ENCODE peak calls at places on chromosomes 2 and 18, in four cellular contexts. One of them, this sample, is unnamed.

GRCh38 chr2:102131564-102131963 is 11.0 kb upstream of the IL1R1 start:
- DNase-seq in H1: no peak
- DNase-seq in HepG2: no peak
- DNase-seq in GM12878: no peak
- DNase-seq in this sample: no peak

GRCh38 chr2:107525420-107525819 is 301.3 kb upstream of the RGPD4 start:
- DNase-seq in H1: no peak
- DNase-seq in HepG2: no peak
- DNase-seq in GM12878: no peak
- DNase-seq in this sample: no peak

GRCh38 chr2:183996825-183997823 is 601.2 kb upstream of the ZNF804A start:
- DNase-seq in H1: no peak
- DNase-seq in HepG2: no peak
- DNase-seq in GM12878: no peak
- DNase-seq in this sample: no peak

GRCh38 chr2:226116346-226116745 is 683.3 kb downstream of the IRS1 start:
- DNase-seq in H1: no peak
- DNase-seq in HepG2: no peak
- DNase-seq in GM12878: no peak
- DNase-seq in this sample: no peak

GRCh38 chr18:11992096-11992785 is 10.9 kb downstream of the IMPA2 start:
- DNase-seq in H1: no peak
- DNase-seq in HepG2: no peak
- DNase-seq in GM12878: no peak
- DNase-seq in this sample: no peak

GRCh38 chr18:3814840-3815239 is 364.9 kb downstream of the TGIF1 start:
- DNase-seq in H1: no peak
- DNase-seq in HepG2: no peak
- DNase-seq in GM12878: no peak
- DNase-seq in this sample: no peak

GRCh38 chr2:173002751-173003541 is 72.7 kb upstream of the MAP3K20 start:
- DNase-seq in H1: no peak
- DNase-seq in HepG2: peak
- DNase-seq in GM12878: no peak
- DNase-seq in this sample: no peak

GRCh38 chr2:21676676-21677075 is 552.9 kb downstream of the TDRD15 start:
- DNase-seq in H1: no peak
- DNase-seq in HepG2: no peak
- DNase-seq in GM12878: no peak
- DNase-seq in this sample: no peak

GRCh38 chr2:168490916-168491605 is 35.0 kb downstream of the CERS6 start:
- DNase-seq in H1: no peak
- DNase-seq in HepG2: no peak
- DNase-seq in GM12878: no peak
- DNase-seq in this sample: no peak

GRCh38 chr2:161775971-161776370 is 151.8 kb downstream of the SLC4A10 start:
- DNase-seq in H1: no peak
- DNase-seq in HepG2: no peak
- DNase-seq in GM12878: no peak
- DNase-seq in this sample: no peak

GRCh38 chr2:55133467-55134315 is 83.4 kb upstream of the RTN4 start:
- DNase-seq in H1: no peak
- DNase-seq in HepG2: peak
- DNase-seq in GM12878: peak
- DNase-seq in this sample: peak

GRCh38 chr2:123513351-123513750 is 511.7 kb upstream of the CNTNAP5 start:
- DNase-seq in H1: no peak
- DNase-seq in HepG2: no peak
- DNase-seq in GM12878: no peak
- DNase-seq in this sample: no peak

GRCh38 chr2:8505311-8505920 is 176.4 kb upstream of the ID2 start:
- DNase-seq in H1: no peak
- DNase-seq in HepG2: no peak
- DNase-seq in GM12878: no peak
- DNase-seq in this sample: peak

GRCh38 chr2:171485116-171485515 is 37.2 kb upstream of the CYBRD1 start:
- DNase-seq in H1: no peak
- DNase-seq in HepG2: no peak
- DNase-seq in GM12878: no peak
- DNase-seq in this sample: no peak

GRCh38 chr18:55012041-55012440 is 52.8 kb upstream of the CCDC68 start:
- DNase-seq in H1: no peak
- DNase-seq in HepG2: no peak
- DNase-seq in GM12878: no peak
- DNase-seq in this sample: no peak

DNA sequence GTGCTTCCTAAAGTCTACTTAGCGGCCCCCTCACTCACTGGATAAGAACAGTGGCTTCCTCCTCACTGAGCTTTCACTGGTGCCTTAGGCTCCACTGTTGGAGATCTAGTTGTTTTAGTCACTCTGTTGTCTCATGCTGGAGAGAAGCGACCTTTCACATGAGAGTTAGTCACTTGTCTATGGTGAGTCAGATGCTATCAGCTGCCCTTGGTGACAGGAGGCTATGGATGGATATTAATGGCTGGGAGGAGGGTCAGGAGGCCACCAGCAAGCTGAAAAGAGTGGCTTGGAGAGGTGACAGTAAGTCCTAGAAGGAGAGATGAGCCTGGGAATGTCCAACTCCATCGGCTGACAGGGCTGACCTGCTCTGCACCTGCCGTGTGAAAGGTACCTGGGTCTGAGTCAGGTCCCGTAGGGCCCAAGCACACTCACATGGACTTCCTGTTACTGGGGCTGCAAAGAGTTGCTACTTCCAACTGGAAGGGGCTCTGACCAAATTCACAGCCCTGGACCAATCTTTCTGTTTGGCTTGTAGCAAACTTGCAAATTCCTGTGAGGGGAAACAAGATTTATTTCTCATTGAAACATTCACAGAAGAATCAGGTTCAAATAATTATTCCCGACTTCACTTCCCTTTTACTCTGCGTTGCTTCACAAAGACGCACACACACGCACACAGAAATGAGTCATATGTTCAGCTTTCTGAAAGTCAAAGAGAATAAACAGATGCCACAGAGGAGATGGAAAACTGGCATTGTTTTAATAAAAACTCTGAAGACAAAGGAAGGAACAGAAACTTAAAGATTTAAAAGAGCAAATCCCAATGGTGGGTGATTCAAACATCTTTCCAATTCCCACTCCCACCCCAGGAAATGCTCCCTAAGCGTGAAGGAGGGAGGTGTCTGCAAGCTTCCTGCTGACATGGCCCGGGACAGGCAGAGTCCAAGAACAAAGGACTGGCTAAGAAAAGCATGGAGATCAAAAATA is 203.5 kb upstream of the TWIST2 start:
- DNase-seq in H1: peak
- DNase-seq in HepG2: peak
- DNase-seq in GM12878: no peak
- DNase-seq in this sample: no peak
- TF ChIP-seq YY1 in H1: no peak
- TF ChIP-seq YY1 in HepG2: no peak
- TF ChIP-seq YY1 in GM12878: no peak
- TF ChIP-seq YY1 in this sample: no peak

GRCh38 chr18:75343389-75343788 is 84.1 kb downstream of the SMIM21 start:
- DNase-seq in H1: no peak
- DNase-seq in HepG2: no peak
- DNase-seq in GM12878: no peak
- DNase-seq in this sample: no peak

GRCh38 chr18:75350440-75350839 is 77.1 kb downstream of the SMIM21 start:
- DNase-seq in H1: no peak
- DNase-seq in HepG2: no peak
- DNase-seq in GM12878: no peak
- DNase-seq in this sample: peak

GRCh38 chr18:75344615-75345014 is 82.9 kb downstream of the SMIM21 start:
- DNase-seq in H1: no peak
- DNase-seq in HepG2: no peak
- DNase-seq in GM12878: no peak
- DNase-seq in this sample: no peak

GRCh38 chr18:75344161-75344560 is 83.3 kb downstream of the SMIM21 start:
- DNase-seq in H1: no peak
- DNase-seq in HepG2: no peak
- DNase-seq in GM12878: no peak
- DNase-seq in this sample: no peak

DNA sequence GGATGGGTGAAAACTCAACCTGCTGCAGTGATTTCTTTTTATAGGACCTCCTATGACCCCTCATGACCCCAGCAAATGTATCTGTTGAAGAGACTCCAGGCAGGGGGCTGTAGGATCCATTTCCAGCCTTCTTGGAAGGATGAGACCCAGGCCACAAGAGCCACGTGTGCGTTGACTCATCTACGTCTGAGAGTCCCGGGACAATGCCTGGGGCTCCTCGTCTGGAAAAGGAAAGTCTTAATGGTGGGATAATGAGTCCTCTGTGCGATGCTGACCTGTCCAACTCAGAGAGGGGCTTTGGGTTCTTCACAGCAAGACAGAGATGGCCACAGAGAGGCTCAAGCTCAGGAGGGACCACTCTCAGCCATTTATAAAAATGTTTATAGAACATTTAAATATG is 80.8 kb downstream of the SMIM21 start:
- DNase-seq in H1: no peak
- DNase-seq in HepG2: no peak
- DNase-seq in GM12878: no peak
- DNase-seq in this sample: no peak
- TF ChIP-seq ZNF274 in H1: no peak
- TF ChIP-seq ZNF274 in HepG2: no peak
- TF ChIP-seq ZNF274 in GM12878: no peak
- TF ChIP-seq ZNF274 in this sample: no peak

GRCh38 chr2:25098558-25099486 is 56.9 kb downstream of the EFR3B start:
- DNase-seq in H1: no peak
- DNase-seq in HepG2: no peak
- DNase-seq in GM12878: no peak
- DNase-seq in this sample: no peak
- TF ChIP-seq SUZ12 in H1: no peak
- TF ChIP-seq SUZ12 in HepG2: no peak
- TF ChIP-seq SUZ12 in GM12878: no peak
- TF ChIP-seq SUZ12 in this sample: no peak

GRCh38 chr18:10530852-10531251 is 5.0 kb downstream of the NAPG start:
- DNase-seq in H1: no peak
- DNase-seq in HepG2: no peak
- DNase-seq in GM12878: no peak
- DNase-seq in this sample: no peak
- TF ChIP-seq YY1 in H1: no peak
- TF ChIP-seq YY1 in HepG2: no peak
- TF ChIP-seq YY1 in GM12878: no peak
- TF ChIP-seq YY1 in this sample: no peak

This sample was measured in NT2/D1.